ENCODE peak calls at places on chromosomes 16 and 17, in five cellular contexts. F is body of pancreas, C is NCI-H1048, Z is ACHN, M is right atrium auricular region. W is an unnamed sample.

GRCh38 chr16:8729779-8730334 is 55.4 kb downstream of the ABAT start:
- DNase-seq in Z (no peak), F (no peak), C (no peak), M (no peak), W (no peak)

GRCh38 chr16:67766281-67766680 is 40.1 kb downstream of the RANBP10 start:
- DNase-seq in C (no peak), Z (no peak), F (no peak), M (no peak), W (no peak)

GRCh38 chr16:86072328-86073102 is 173.6 kb downstream of the IRF8 start:
- DNase-seq in F (peak), C (no peak), Z (peak), M (peak), W (peak)

GRCh38 chr16:1397779-1398178 is 16.7 kb downstream of the UNKL start:
- DNase-seq in F (no peak), C (no peak), Z (no peak), M (no peak), W (no peak)

GRCh38 chr16:892536-893255 is 78.1 kb downstream of the LMF1 start:
- DNase-seq in F (no peak), M (no peak), Z (no peak), C (no peak), W (no peak)

GRCh38 chr16:22314661-22315626 is 17.7 kb downstream of the POLR3E start:
- DNase-seq in C (no peak), F (no peak), M (no peak), Z (no peak), W (no peak)

GRCh38 chr16:89370081-89370511 is 120.3 kb downstream of the ANKRD11 start:
- DNase-seq in Z (no peak), M (no peak), F (no peak), C (no peak), W (no peak)

GRCh38 chr17:73833779-73834613 is 189.8 kb upstream of the SDK2 start:
- DNase-seq in F (no peak), M (no peak), Z (peak), C (no peak), W (no peak)

GRCh38 chr16:24419709-24420108 is 119.7 kb upstream of the RBBP6 start:
- DNase-seq in M (no peak), F (no peak), C (no peak), Z (no peak), W (no peak)

GRCh38 chr17:51479303-51479702 is 219.0 kb downstream of the UTP18 start:
- DNase-seq in C (no peak), Z (no peak), M (no peak), F (no peak), W (no peak)

GRCh38 chr16:83113317-83113716 is 486.5 kb downstream of the CDH13 start:
- DNase-seq in M (no peak), C (no peak), Z (peak), F (peak), W (no peak)

GRCh38 chr17:79940381-79941087 is 95.1 kb downstream of the TBC1D16 start:
- DNase-seq in M (no peak), Z (no peak), F (no peak), C (no peak), W (no peak)

GRCh38 chr17:9890124-9890523 is 14.9 kb downstream of the RCVRN start:
- DNase-seq in M (no peak), F (peak), Z (peak), C (peak), W (peak)